ENCODE peak calls at places on chromosomes 11 and 22, in six cellular contexts. C is HFF-Myc, M is EH, P is aorta, T is tibial nerve, N is Daoy. E is an unnamed sample.
A peak's percentile ranks its signal among the peaks of the same experiment; 100 is the strongest.

GRCh38 chr22:26429458-26430238 is 588 bp downstream of the ASPHD2 start:
- DNase-seq in C (no peak), M (no peak), P (peak; percentile 78), T (no peak), N (no peak), E (no peak)

GRCh38 chr11:43327987-43328386 is 16.2 kb downstream of the API5 start:
- DNase-seq in C (peak; percentile 72), M (peak; percentile 94), P (no peak), T (no peak), N (peak; percentile 86), E (no peak)

GRCh38 chr11:5476184-5476819 is 12.2 kb upstream of the OR52D1 start:
- DNase-seq in C (peak; percentile 14), M (peak; percentile 59), P (no peak), T (no peak), N (peak; percentile 20), E (peak; percentile 3)

GRCh38 chr11:114073506-114074381 is 14.2 kb downstream of the ZBTB16 start:
- DNase-seq in C (no peak), M (no peak), P (no peak), T (no peak), N (no peak), E (no peak)

GRCh38 chr22:21816787-21817496 is 50.5 kb downstream of the MAPK1 start:
- DNase-seq in C (peak; percentile 88), M (peak; percentile 91), P (no peak), T (no peak), N (peak; percentile 81), E (peak; percentile 57)

GRCh38 chr11:55942785-55943392 is 6.7 kb upstream of the OR5I1 start:
- DNase-seq in C (peak; percentile 2), M (peak; percentile 13), P (no peak), T (no peak), N (no peak), E (no peak)

GRCh38 chr11:16632295-16633200 is 105.9 kb upstream of the C11orf58 start:
- DNase-seq in C (no peak), M (peak; percentile 29), P (peak; percentile 41), T (no peak), N (no peak), E (no peak)

GRCh38 chr11:76317296-76317695 is 63.6 kb downstream of the THAP12 start:
- DNase-seq in C (no peak), M (no peak), P (no peak), T (no peak), N (no peak), E (no peak)

GRCh38 chr11:14411818-14412217 is 52.8 kb upstream of the RRAS2 start:
- DNase-seq in C (peak; percentile 56), M (peak; percentile 96), P (no peak), T (no peak), N (peak; percentile 80), E (no peak)

GRCh38 chr22:30121988-30122387 is 41.7 kb downstream of the HORMAD2 start:
- DNase-seq in C (no peak), M (no peak), P (no peak), T (no peak), N (no peak), E (no peak)

GRCh38 chr11:102564110-102564509 is 33.6 kb upstream of the MMP7 start:
- DNase-seq in C (peak; percentile 27), M (peak; percentile 73), P (no peak), T (no peak), N (peak; percentile 69), E (no peak)

GRCh38 chr11:34028407-34028804 is 23.1 kb upstream of the CAPRIN1 start:
- DNase-seq in C (no peak), M (peak; percentile 17), P (no peak), T (no peak), N (no peak), E (no peak)

GRCh38 chr11:720642-721346 is 14.8 kb downstream of the EPS8L2 start:
- DNase-seq in C (no peak), M (peak; percentile 75), P (peak; percentile 87), T (no peak), N (peak; percentile 52), E (no peak)